ENCODE peak calls at places on chromosomes 1 and 21, in four cellular contexts. F is GM12878, Q is HepG2, W is H1. K is an unnamed sample.

GRCh38 chr21:46610018-46610701 is 5.3 kb upstream of the S100B start:
- DNase-seq in F (no peak), Q (no peak), W (no peak), K (no peak)

GRCh38 chr1:167526659-167527383 is 8.5 kb upstream of the CD247 start:
- DNase-seq in F (no peak), W (no peak), Q (no peak), K (no peak)

GRCh38 chr1:112706505-112707216 is at the start of gene RHOC:
- DNase-seq in F (no peak), Q (no peak), W (peak; percentile 81), K (no peak)

GRCh38 chr1:208248254-208248935 is 4.2 kb upstream of the PLXNA2 start:
- DNase-seq in F (no peak), Q (no peak), W (no peak), K (no peak)

GRCh38 chr1:238677567-238677966 is 708.8 kb upstream of the CHRM3 start:
- DNase-seq in W (no peak), Q (no peak), F (no peak), K (no peak)

GRCh38 chr1:112417985-112418607 is 22.1 kb downstream of the CTTNBP2NL start:
- DNase-seq in W (no peak), Q (no peak), F (no peak), K (no peak)

GRCh38 chr21:36113647-36114428 is 21.0 kb upstream of the CBR3 start:
- DNase-seq in W (no peak), F (no peak), Q (peak; percentile 70), K (no peak)

GRCh38 chr21:44574457-44575306 is 1.2 kb downstream of the KRTAP10-4 start:
- DNase-seq in Q (peak; percentile 86), W (peak; percentile 52), F (no peak), K (no peak)

GRCh38 chr1:226610671-226611070 is 62.1 kb downstream of the STUM start:
- DNase-seq in W (no peak), F (no peak), Q (no peak), K (no peak)

GRCh38 chr1:222021124-222021523 is 279.2 kb upstream of the DUSP10 start:
- DNase-seq in Q (no peak), W (no peak), F (no peak), K (no peak)

GRCh38 chr1:52056937-52057231 is 789 bp downstream of the BTF3L4 start:
- DNase-seq in W (no peak), Q (no peak), F (no peak), K (no peak)

GRCh38 chr1:88801575-88802208 is 89.7 kb downstream of the GTF2B start:
- DNase-seq in F (peak; percentile 12), W (no peak), Q (no peak), K (no peak)

GRCh38 chr1:78080767-78081166 is 35.0 kb downstream of the GIPC2 start:
- DNase-seq in W (no peak), F (no peak), Q (no peak), K (no peak)

GRCh38 chr1:67608661-67609571 is 76.1 kb upstream of the GADD45A start:
- DNase-seq in W (no peak), F (peak; percentile 5), Q (no peak), K (no peak)

GRCh38 chr1:235876292-235876914 is 9.7 kb upstream of the LYST start:
- DNase-seq in W (no peak), F (no peak), Q (no peak), K (no peak)

GRCh38 chr1:236354330-236355147 is 39.5 kb upstream of the EDARADD start:
- DNase-seq in Q (no peak), F (no peak), W (peak; percentile 2), K (no peak)

GRCh38 chr1:7333576-7333975 is 437.5 kb upstream of the VAMP3 start:
- DNase-seq in F (no peak), Q (no peak), W (no peak), K (no peak)
- TF ChIP-seq ZNF274 in F (no peak), Q (no peak), W (no peak), K (no peak)

GRCh38 chr1:32981003-32981909 is 16.6 kb upstream of the RNF19B start:
- DNase-seq in W (no peak), F (peak; percentile 92), Q (no peak), K (no peak)
- H3K9ac ChIP-seq in W (no peak overlapping the region), F (peak overlapping the region; percentile 58), Q (no peak overlapping the region), K (no peak overlapping the region)

DNA sequence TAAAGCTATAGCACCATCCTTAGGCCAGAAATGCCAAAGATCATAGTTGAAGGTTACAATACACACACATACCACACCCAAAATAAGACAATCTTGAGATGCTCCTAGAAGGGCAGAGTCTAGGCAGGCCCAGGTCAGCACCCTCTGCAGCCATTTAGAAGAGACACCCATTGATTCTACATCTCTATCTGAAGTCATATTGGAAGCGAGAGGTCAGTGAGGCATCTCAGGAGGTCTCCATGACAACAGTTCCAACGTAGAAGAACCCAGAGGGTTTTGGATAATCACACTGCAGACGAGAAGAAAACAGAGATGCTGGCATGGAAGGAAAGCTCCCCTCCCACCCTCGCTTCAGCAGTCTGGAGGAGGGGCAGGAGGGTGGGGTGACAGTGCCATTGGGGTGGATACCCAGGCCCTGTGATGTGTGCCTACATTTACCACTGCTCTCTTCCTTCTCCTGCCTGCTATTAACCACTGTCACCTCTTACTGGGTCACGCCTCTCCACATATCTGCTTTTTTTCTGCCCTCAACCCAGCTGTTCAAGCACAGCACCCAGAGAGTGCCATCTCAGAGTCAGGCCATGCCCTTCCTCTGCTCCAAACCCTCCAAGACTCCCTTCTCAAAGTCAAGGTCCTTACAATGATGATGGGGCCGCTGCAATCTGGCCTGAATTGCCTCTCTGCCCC is 6.2 kb downstream of the TMCO4 start:
- DNase-seq in W (no peak), Q (no peak), F (no peak), K (no peak)
- TF ChIP-seq ZNF274 in W (no peak), Q (no peak), F (no peak), K (no peak)

GRCh38 chr1:5660141-5660935 is 331.9 kb downstream of the NPHP4 start:
- DNase-seq in W (no peak), Q (no peak), F (no peak), K (no peak)
- H3K9ac ChIP-seq in W (no peak overlapping the region), Q (no peak overlapping the region), F (no peak overlapping the region), K (no peak overlapping the region)

GRCh38 chr1:3410435-3410915 is 44.0 kb upstream of the ARHGEF16 start:
- DNase-seq in F (no peak), Q (no peak), W (no peak), K (no peak)

GRCh38 chr1:3405974-3406867 is 48.2 kb upstream of the ARHGEF16 start:
- DNase-seq in Q (no peak), F (no peak), W (no peak), K (no peak)

GRCh38 chr1:3409737-3410434 is 44.6 kb upstream of the ARHGEF16 start:
- DNase-seq in W (no peak), Q (peak; percentile 58), F (no peak), K (no peak)

GRCh38 chr1:3407021-3407420 is 47.4 kb upstream of the ARHGEF16 start:
- DNase-seq in W (no peak), F (no peak), Q (no peak), K (no peak)

DNA sequence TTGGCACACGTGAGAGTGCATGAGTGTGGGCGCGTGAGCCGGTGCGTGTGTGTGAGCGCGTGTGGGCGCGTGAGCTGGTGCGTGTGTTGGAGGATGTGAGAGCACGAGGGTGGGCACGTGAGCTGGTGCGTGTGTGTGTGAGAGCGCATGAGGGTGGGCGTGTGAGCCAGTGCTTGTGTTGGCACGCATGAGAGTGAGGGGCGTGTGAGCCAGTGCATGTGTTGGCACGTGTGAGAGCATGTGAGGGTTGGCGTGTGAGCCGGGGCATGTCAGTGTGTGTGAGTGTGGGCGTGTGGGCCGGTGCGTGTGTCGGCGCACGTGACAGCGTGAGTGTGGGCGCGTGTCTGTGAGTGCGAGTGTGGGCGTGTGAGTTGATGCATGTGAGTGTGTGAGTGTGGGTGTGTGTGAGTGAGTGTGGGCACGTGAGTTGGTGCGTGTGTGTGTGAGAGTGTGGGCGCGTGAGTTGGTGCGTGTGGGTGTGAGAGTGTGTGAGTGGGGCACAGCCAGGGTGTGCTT is 45.7 kb upstream of the ARHGEF16 start:
- DNase-seq in W (no peak), Q (no peak), F (no peak), K (no peak)
- TF ChIP-seq ZNF274 in W (no peak), Q (no peak), F (no peak), K (no peak)

GRCh38 chr1:109369167-109369746 is 28.5 kb downstream of the SORT1 start:
- DNase-seq in Q (no peak), F (no peak), W (no peak), K (no peak)

GRCh38 chr1:109371271-109371739 is 26.4 kb downstream of the SORT1 start:
- DNase-seq in F (no peak), W (no peak), Q (no peak), K (no peak)

GRCh38 chr1:109368464-109368863 is 29.3 kb downstream of the SORT1 start:
- DNase-seq in F (no peak), Q (no peak), W (no peak), K (no peak)

GRCh38 chr1:109373051-109373593 is 24.6 kb downstream of the SORT1 start:
- DNase-seq in Q (peak; percentile 34), F (no peak), W (no peak), K (no peak)

GRCh38 chr1:109370712-109371270 is 26.9 kb downstream of the SORT1 start:
- DNase-seq in F (no peak), W (no peak), Q (peak; percentile 84), K (no peak)
- H3K9ac ChIP-seq in F (no peak overlapping the region), W (no peak overlapping the region), Q (no peak overlapping the region), K (no peak overlapping the region)

K was measured in NT2/D1.